ENCODE peak calls at places on chromosomes 6 and 20, in six cellular contexts. B is spleen, K is HepG2, S is ovary, R is tibial nerve, C is uterus. W is an unnamed sample.
A peak's percentile ranks its signal among the peaks of the same experiment; 100 is the strongest.

GRCh38 chr6:138691595-138692057 is 81.9 kb upstream of the CCDC28A start:
- DNase-seq in B (no peak), K (peak; percentile 45), S (no peak), R (no peak), C (no peak), W (no peak)

GRCh38 chr6:169931223-169931760 is 179.9 kb downstream of the ERMARD start:
- DNase-seq in B (peak; percentile 60), K (no peak), S (no peak), R (no peak), C (no peak), W (no peak)

GRCh38 chr6:16320533-16321340 is 82.3 kb downstream of the GMPR start:
- DNase-seq in B (no peak), K (no peak), S (no peak), R (no peak), C (peak; percentile 73), W (no peak)

GRCh38 chr6:149895702-149896310 is 2.1 kb downstream of the RAET1E start:
- DNase-seq in B (peak; percentile 71), K (no peak), S (no peak), R (peak; percentile 46), C (peak; percentile 71), W (peak; percentile 24)

GRCh38 chr6:7633361-7633760 is 43.4 kb downstream of the SNRNP48 start:
- DNase-seq in B (no peak), K (no peak), S (no peak), R (no peak), C (no peak), W (no peak)

GRCh38 chr20:50320910-50321796 is 130.5 kb downstream of the CEBPB start:
- DNase-seq in B (peak; percentile 82), K (peak; percentile 85), S (peak; percentile 97), R (peak; percentile 82), C (peak; percentile 97), W (peak; percentile 80)

GRCh38 chr6:150600302-150601017 is 775 bp downstream of the PLEKHG1 start:
- DNase-seq in B (peak; percentile 95), K (peak; percentile 50), S (peak; percentile 46), R (peak; percentile 52), C (peak; percentile 69), W (peak; percentile 23)

GRCh38 chr6:1482381-1483166 is 93.2 kb downstream of the FOXF2 start:
- DNase-seq in B (no peak), K (no peak), S (no peak), R (no peak), C (no peak), W (no peak)

GRCh38 chr6:138533667-138534066 is 34.4 kb upstream of the NHSL1 start:
- DNase-seq in B (no peak), K (no peak), S (no peak), R (no peak), C (no peak), W (no peak)

GRCh38 chr20:4227085-4227821 is 211.9 kb upstream of the RNF24 start:
- DNase-seq in B (no peak), K (peak; percentile 68), S (no peak), R (no peak), C (no peak), W (no peak)

GRCh38 chr20:50710492-50711063 is 19.2 kb upstream of the RIPOR3 start:
- DNase-seq in B (no peak), K (peak; percentile 60), S (no peak), R (no peak), C (no peak), W (no peak)

DNA sequence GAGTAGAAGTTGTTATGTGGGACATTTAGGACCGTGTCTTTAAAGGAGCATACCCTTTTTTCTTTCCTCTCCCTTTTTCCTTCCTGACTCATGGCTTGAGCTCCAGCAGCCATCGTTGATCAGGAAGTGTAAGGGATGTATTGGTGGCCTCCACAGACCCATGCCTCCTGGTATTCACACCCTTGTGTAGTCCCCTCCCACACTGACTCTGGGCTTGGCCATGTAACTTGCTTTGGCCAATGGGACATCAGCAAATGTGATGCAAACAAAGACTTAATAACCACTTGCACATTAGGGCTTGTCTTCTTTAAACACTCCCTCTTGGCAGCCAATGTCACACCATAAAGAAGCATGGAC is 18.9 kb upstream of the SLC13A3 start:
- DNase-seq in B (no peak), K (peak; percentile 54), S (no peak), R (no peak), C (no peak), W (no peak)
- H3K36me3 ChIP-seq in B (no peaks in the 10 kb centered on the region), K (no peaks in the 10 kb centered on the region), S (no peaks in the 10 kb centered on the region), R (no peaks in the 10 kb centered on the region), C (no peaks in the 10 kb centered on the region), W (no peaks in the 10 kb centered on the region)

GRCh38 chr20:43384321-43384940 is 73.3 kb upstream of the SRSF6 start:
- DNase-seq in B (no peak), K (no peak), S (no peak), R (no peak), C (no peak), W (no peak)

GRCh38 chr20:43383026-43383795 is 74.5 kb upstream of the SRSF6 start:
- DNase-seq in B (no peak), K (no peak), S (no peak), R (no peak), C (no peak), W (no peak)

GRCh38 chr20:43375586-43375985 is 82.1 kb upstream of the SRSF6 start:
- DNase-seq in B (no peak), K (no peak), S (no peak), R (no peak), C (no peak), W (no peak)

GRCh38 chr20:43379239-43379917 is 78.3 kb upstream of the SRSF6 start:
- DNase-seq in B (no peak), K (peak; percentile 27), S (no peak), R (no peak), C (no peak), W (no peak)
- H3K27me3 ChIP-seq in B (no peaks in the 10 kb centered on the region), K (peaks cover 2% of the 10 kb centered on the region), S (no peaks in the 10 kb centered on the region), R (no peaks in the 10 kb centered on the region), C (no peaks in the 10 kb centered on the region), W (no peaks in the 10 kb centered on the region)

DNA sequence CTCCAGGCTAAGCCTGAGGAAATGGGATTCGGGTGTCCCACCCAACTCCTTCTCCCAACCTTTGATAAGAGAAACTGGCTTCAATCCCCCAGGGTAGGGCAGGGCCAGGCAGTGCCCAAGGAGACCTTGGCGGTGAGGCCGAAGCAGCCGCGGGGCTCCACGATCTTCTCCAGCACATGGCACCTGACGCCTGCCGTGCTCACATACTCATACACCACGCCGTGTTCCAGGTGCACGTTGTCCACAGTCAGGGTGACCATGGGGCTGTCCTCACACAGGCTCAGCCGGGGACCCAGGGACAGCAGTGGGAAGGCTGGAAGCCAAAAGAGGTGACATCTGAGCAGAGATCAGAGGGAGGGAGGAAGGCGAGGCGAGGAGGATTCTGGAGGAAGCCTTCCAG is 176.5 kb downstream of the PREX1 start:
- DNase-seq in B (peak; percentile 56), K (no peak), S (no peak), R (no peak), C (no peak), W (no peak)
- H3K36me3 ChIP-seq in B (peaks cover 4% of the 10 kb centered on the region), K (no peaks in the 10 kb centered on the region), S (no peaks in the 10 kb centered on the region), R (peaks cover 28% of the 10 kb centered on the region), C (no peaks in the 10 kb centered on the region), W (peaks cover 86% of the 10 kb centered on the region)

GRCh38 chr6:19879663-19880062 is 42.5 kb downstream of the ID4 start:
- DNase-seq in B (no peak), K (no peak), S (no peak), R (no peak), C (no peak), W (no peak)
- H3K27me3 ChIP-seq in B (no peaks in the 10 kb centered on the region), K (no peaks in the 10 kb centered on the region), S (no peaks in the 10 kb centered on the region), R (no peaks in the 10 kb centered on the region), C (no peaks in the 10 kb centered on the region), W (no peaks in the 10 kb centered on the region)

DNA sequence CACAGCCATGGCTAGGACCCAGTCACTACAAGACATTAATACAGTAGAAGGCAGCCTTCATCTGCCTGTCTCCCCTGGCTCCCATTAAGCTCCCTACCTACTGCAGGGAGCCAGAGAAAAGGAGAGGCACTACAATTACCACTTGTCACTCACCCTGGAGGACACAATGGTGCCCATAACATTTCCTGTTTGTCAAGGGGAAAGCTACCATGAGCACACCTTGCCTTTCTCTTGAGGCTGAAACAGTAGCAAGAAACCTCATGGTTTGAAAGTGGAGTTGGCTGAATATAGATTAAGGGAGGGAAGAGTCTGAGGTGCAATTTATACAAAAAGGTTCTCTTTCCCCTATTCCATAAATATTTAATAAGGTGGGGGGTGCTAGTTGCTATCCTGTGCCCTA is 27.9 kb downstream of the STK38 start:
- DNase-seq in B (no peak), K (no peak), S (no peak), R (no peak), C (no peak), W (no peak)
- H3K36me3 ChIP-seq in B (no peaks in the 10 kb centered on the region), K (peaks cover 15% of the 10 kb centered on the region), S (no peaks in the 10 kb centered on the region), R (no peaks in the 10 kb centered on the region), C (no peaks in the 10 kb centered on the region), W (peaks cover 32% of the 10 kb centered on the region)

DNA sequence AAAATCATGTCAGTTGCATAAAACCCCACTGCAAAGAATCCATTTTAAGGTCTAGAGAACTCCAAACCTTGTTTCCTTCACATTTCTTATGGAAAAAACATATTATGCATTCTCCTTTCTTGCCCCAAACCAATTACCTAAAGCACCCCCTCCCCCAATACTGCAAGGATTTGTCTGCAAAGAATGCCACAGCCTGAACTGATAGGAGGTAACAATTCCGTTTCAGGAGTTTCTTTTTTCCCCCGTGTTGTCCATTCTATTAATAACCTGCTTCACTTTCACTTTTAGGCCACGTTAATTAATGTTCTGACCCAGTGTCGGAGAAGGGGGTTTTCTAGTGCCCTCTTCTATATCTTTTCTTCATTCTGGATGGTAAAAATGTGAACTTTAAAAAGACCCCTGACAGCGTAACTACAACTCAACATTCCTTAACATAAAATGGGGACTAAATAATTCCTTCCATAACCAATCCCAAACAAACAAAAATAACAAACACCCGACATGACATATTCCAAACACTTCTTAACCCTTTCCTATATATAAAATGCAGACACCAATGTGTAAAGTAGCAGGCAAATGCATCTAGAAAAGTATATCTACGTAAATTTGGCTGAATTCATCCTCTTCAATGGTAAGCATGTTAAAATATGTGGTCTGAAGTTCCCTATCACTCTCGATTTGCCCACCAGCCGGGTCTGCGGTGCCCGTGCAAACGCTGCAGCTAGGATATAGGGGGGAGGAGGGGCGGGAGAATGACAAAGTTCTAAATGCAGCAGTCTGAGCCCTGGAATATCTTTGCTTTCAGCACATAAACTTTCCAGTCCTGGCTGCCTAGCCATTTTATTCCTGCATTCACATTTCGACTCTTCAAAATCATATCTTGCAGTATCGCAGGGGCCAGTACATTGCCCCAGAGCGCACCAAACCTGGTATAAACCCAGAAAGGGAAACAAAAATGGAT is 978 bp downstream of the NRN1 start:
- DNase-seq in B (no peak), K (no peak), S (no peak), R (no peak), C (no peak), W (no peak)
- H3K27me3 ChIP-seq in B (peaks cover 29% of the 10 kb centered on the region), K (peaks cover 6% of the 10 kb centered on the region), S (no peaks in the 10 kb centered on the region), R (peaks cover 79% of the 10 kb centered on the region), C (peaks cover 59% of the 10 kb centered on the region), W (peaks cover 55% of the 10 kb centered on the region)

DNA sequence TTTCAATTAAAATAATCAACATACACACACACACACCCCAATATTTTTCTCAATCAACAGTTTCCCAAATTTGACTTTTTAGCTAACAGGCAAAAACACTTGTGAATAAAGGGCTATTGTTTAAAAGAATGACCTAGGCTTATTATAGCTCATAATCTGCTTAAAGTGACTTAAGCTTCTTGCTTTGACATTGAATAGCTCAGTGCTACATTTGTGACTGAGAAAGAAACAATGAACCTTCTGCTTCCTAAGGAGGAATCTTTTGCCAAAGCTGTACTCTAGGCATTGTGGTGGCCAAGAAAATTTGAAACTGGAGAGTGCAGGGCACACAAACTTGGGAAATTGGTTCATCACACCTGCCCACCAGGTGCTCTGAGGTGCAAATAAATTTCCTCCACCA is 282.0 kb downstream of the SYNE1 start:
- DNase-seq in B (no peak), K (no peak), S (no peak), R (no peak), C (no peak), W (no peak)
- H3K36me3 ChIP-seq in B (no peaks in the 10 kb centered on the region), K (no peaks in the 10 kb centered on the region), S (no peaks in the 10 kb centered on the region), R (no peaks in the 10 kb centered on the region), C (no peaks in the 10 kb centered on the region), W (peaks cover 55% of the 10 kb centered on the region)

W was measured in thoracic aorta.